ENCODE peak calls at places on chromosome 22, in five cellular contexts. S is T-helper 2 cell, O is T1000, K is brain microvascular endothelial cell, J is fibroblast of mammary gland. Z is an unnamed sample.

GRCh38 chr22:34105461-34106062 is 185.3 kb upstream of the LARGE1 start:
- DNase-seq in S (no peak), O (no peak), J (peak), K (no peak), Z (no peak)

GRCh38 chr22:26276530-26277200 is 107.4 kb downstream of the SEZ6L start:
- DNase-seq in K (no peak), S (no peak), J (no peak), O (no peak), Z (no peak)

GRCh38 chr22:42786606-42787356 is 66.1 kb upstream of the A4GALT start:
- DNase-seq in K (no peak), O (no peak), S (no peak), J (no peak), Z (no peak)

GRCh38 chr22:46367707-46368191 is 32.2 kb downstream of the TRMU start:
- DNase-seq in O (no peak), J (peak), K (peak), S (peak), Z (peak)

GRCh38 chr22:29872145-29872893 is 10.7 kb upstream of the MTMR3 start:
- DNase-seq in O (no peak), K (no peak), J (no peak), S (no peak), Z (no peak)

GRCh38 chr22:43957871-43958270 is 2.6 kb downstream of the SAMM50 start:
- DNase-seq in K (peak), J (peak), O (no peak), S (no peak), Z (no peak)

GRCh38 chr22:19495562-19496323 is 16.0 kb downstream of the CDC45 start:
- DNase-seq in S (no peak), O (no peak), K (peak), J (peak), Z (no peak)

GRCh38 chr22:27151407-27151806 is 494.0 kb downstream of the MIAT start:
- DNase-seq in S (no peak), J (no peak), O (no peak), K (no peak), Z (no peak)

GRCh38 chr22:29313126-29314071 is 2.1 kb downstream of the RASL10A start:
- DNase-seq in J (peak), K (no peak), S (no peak), O (no peak), Z (peak)

GRCh38 chr22:37897805-37898204 is 8.3 kb upstream of the MICALL1 start:
- DNase-seq in S (no peak), K (no peak), J (no peak), O (no peak), Z (no peak)